ENCODE peak calls at places on chromosomes 1 and 21, in eight cellular contexts. Z is mucosa of descending colon; I is stimulated activated CD4-positive, alpha-beta T cell treated with anti-CD3 and anti-CD28 coated beads, TNF-alpha, amount 100 ng/mL, for 4 hours; N is memory B cell; P is A549; K is activated CD4-positive, alpha-beta T cell treated with anti-CD3 and anti-CD28 coated beads, Interleukin-2, amount 10 ng/mL, durations not matched to agents 7 days and 5 days; C is lung microvascular endothelial cell; H is stimulated activated CD8-positive, alpha-beta memory T cell treated with anti-CD3 and anti-CD28 coated beads, Interleukin-7, amount 100 ng/mL, for 1 hour. B is an unnamed sample.

GRCh38 chr21:25350056-25350455 is 257.2 kb downstream of the MRPL39 start:
- DNase-seq in Z (no peak), I (no peak), N (no peak), P (no peak), K (no peak), C (no peak), H (no peak), B (no peak)

GRCh38 chr1:59750612-59751395 is 63.9 kb upstream of the HOOK1 start:
- DNase-seq in Z (no peak), I (no peak), N (no peak), P (peak), K (no peak), C (peak), H (no peak), B (no peak)

GRCh38 chr21:35005825-35006224 is 43.3 kb downstream of the RUNX1 start:
- DNase-seq in Z (no peak), I (no peak), N (no peak), P (no peak), K (no peak), C (no peak), H (no peak), B (no peak)

GRCh38 chr1:103561612-103562395 is 9.6 kb upstream of the AMY2B start:
- DNase-seq in Z (no peak), I (no peak), N (no peak), P (no peak), K (no peak), C (no peak), H (no peak), B (peak)

GRCh38 chr1:110069302-110070281 is 880 bp downstream of the ALX3 start:
- DNase-seq in Z (no peak), I (no peak), N (no peak), P (no peak), K (no peak), C (no peak), H (no peak), B (no peak)

GRCh38 chr1:107574044-107574443 is 390.9 kb downstream of the VAV3 start:
- DNase-seq in Z (no peak), I (no peak), N (no peak), P (no peak), K (no peak), C (no peak), H (no peak), B (no peak)

GRCh38 chr21:41634858-41635257 is 126.9 kb upstream of the TMPRSS2 start:
- DNase-seq in Z (no peak), I (no peak), N (no peak), P (no peak), K (no peak), C (no peak), H (no peak), B (no peak)

GRCh38 chr21:44354775-44355771 is 1.7 kb downstream of the TRPM2 start:
- DNase-seq in Z (peak), I (no peak), N (no peak), P (no peak), K (peak), C (no peak), H (no peak), B (peak)

GRCh38 chr21:34813266-34813886 is 144.6 kb downstream of the CLIC6 start:
- DNase-seq in Z (no peak), I (no peak), N (no peak), P (peak), K (no peak), C (no peak), H (no peak), B (no peak)

GRCh38 chr1:20426923-20427322 is 59.1 kb downstream of the CAMK2N1 start:
- DNase-seq in Z (no peak), I (no peak), N (no peak), P (peak), K (no peak), C (no peak), H (no peak), B (no peak)

GRCh38 chr1:6083801-6084467 is 38.2 kb downstream of the KCNAB2 start:
- DNase-seq in Z (no peak), I (no peak), N (no peak), P (no peak), K (no peak), C (no peak), H (no peak), B (no peak)

GRCh38 chr1:201724760-201725105 is 104.2 kb upstream of the IPO9 start:
- DNase-seq in Z (no peak), I (no peak), N (no peak), P (no peak), K (no peak), C (peak), H (no peak), B (no peak)

GRCh38 chr1:46364612-46365011 is 24.0 kb downstream of the NSUN4 start:
- DNase-seq in Z (no peak), I (no peak), N (no peak), P (no peak), K (no peak), C (no peak), H (no peak), B (no peak)

GRCh38 chr21:41000838-41001237 is 153.9 kb upstream of the DSCAM start:
- DNase-seq in Z (no peak), I (no peak), N (no peak), P (no peak), K (no peak), C (no peak), H (no peak), B (no peak)

GRCh38 chr1:94384485-94385353 is 33.5 kb upstream of the ABCD3 start:
- DNase-seq in Z (peak), I (no peak), N (no peak), P (peak), K (peak), C (peak), H (no peak), B (no peak)

GRCh38 chr21:27648560-27648959 is 681.7 kb upstream of the ADAMTS5 start:
- DNase-seq in Z (no peak), I (no peak), N (no peak), P (no peak), K (no peak), C (peak), H (no peak), B (no peak)

GRCh38 chr1:228860911-228861829 is 125.9 kb downstream of the RHOU start:
- DNase-seq in Z (peak), I (no peak), N (no peak), P (peak), K (no peak), C (no peak), H (no peak), B (no peak)

GRCh38 chr21:46059195-46059594 is 38.7 kb upstream of the COL6A2 start:
- DNase-seq in Z (no peak), I (no peak), N (no peak), P (no peak), K (no peak), C (no peak), H (no peak), B (no peak)

GRCh38 chr1:232012773-232013386 is 386.3 kb downstream of the DISC1 start:
- DNase-seq in Z (peak), I (no peak), N (no peak), P (no peak), K (no peak), C (peak), H (no peak), B (no peak)

GRCh38 chr1:49408346-49408745 is 615.4 kb downstream of the AGBL4 start:
- DNase-seq in Z (no peak), I (no peak), N (no peak), P (no peak), K (no peak), C (no peak), H (no peak), B (no peak)

GRCh38 chr1:45397285-45397684 is 57.0 kb upstream of the MUTYH start:
- DNase-seq in Z (no peak), I (no peak), N (no peak), P (no peak), K (no peak), C (no peak), H (no peak), B (no peak)

GRCh38 chr1:218347713-218348627 is 2.8 kb downstream of the TGFB2 start:
- DNase-seq in Z (no peak), I (no peak), N (no peak), P (peak), K (no peak), C (peak), H (no peak), B (no peak)

GRCh38 chr1:24427469-24427862 is 11.9 kb downstream of the NIPAL3 start:
- DNase-seq in Z (no peak), I (no peak), N (no peak), P (no peak), K (no peak), C (no peak), H (no peak), B (no peak)

GRCh38 chr1:34740161-34740875 is 14.5 kb upstream of the GJB5 start:
- DNase-seq in Z (no peak), I (no peak), N (no peak), P (no peak), K (no peak), C (no peak), H (no peak), B (no peak)

GRCh38 chr1:77202746-77203145 is 16.5 kb downstream of the PIGK start:
- DNase-seq in Z (no peak), I (no peak), N (no peak), P (no peak), K (no peak), C (no peak), H (no peak), B (no peak)

GRCh38 chr1:153962088-153963029 is 978 bp downstream of the SLC39A1 start:
- DNase-seq in Z (peak), I (no peak), N (no peak), P (peak), K (no peak), C (peak), H (no peak), B (no peak)

GRCh38 chr21:42258150-42258884 is 39.4 kb downstream of the ABCG1 start:
- DNase-seq in Z (peak), I (peak), N (peak), P (peak), K (peak), C (peak), H (peak), B (no peak)

GRCh38 chr1:80542231-80542630 is 1258.5 kb upstream of the ADGRL2 start:
- DNase-seq in Z (no peak), I (no peak), N (no peak), P (no peak), K (no peak), C (no peak), H (no peak), B (no peak)

GRCh38 chr1:156689960-156690672 is 12.9 kb upstream of the NES start:
- DNase-seq in Z (no peak), I (no peak), N (no peak), P (no peak), K (no peak), C (no peak), H (no peak), B (no peak)

GRCh38 chr1:1958071-1958541 is 39.0 kb upstream of the TMEM52 start:
- DNase-seq in Z (no peak), I (no peak), N (no peak), P (no peak), K (no peak), C (no peak), H (no peak), B (no peak)

GRCh38 chr1:164721037-164721496 is 162.1 kb downstream of the PBX1 start:
- DNase-seq in Z (no peak), I (no peak), N (no peak), P (no peak), K (no peak), C (no peak), H (no peak), B (no peak)

GRCh38 chr1:38728176-38728908 is 131.2 kb downstream of the RRAGC start:
- DNase-seq in Z (peak), I (no peak), N (no peak), P (no peak), K (no peak), C (peak), H (no peak), B (no peak)

GRCh38 chr1:9078035-9078948 is 8.9 kb upstream of the SLC2A5 start:
- DNase-seq in Z (no peak), I (no peak), N (no peak), P (peak), K (peak), C (no peak), H (no peak), B (peak)

GRCh38 chr1:93651695-93652094 is 29.9 kb downstream of the BCAR3 start:
- DNase-seq in Z (no peak), I (no peak), N (no peak), P (no peak), K (no peak), C (no peak), H (no peak), B (no peak)

GRCh38 chr1:183279835-183280234 is 93.8 kb downstream of the LAMC2 start:
- DNase-seq in Z (no peak), I (no peak), N (no peak), P (no peak), K (no peak), C (no peak), H (no peak), B (no peak)

GRCh38 chr1:102262994-102263393 is 266.3 kb upstream of the OLFM3 start:
- DNase-seq in Z (no peak), I (no peak), N (no peak), P (no peak), K (no peak), C (no peak), H (no peak), B (no peak)

GRCh38 chr1:54253480-54253879 is 53.5 kb downstream of the MRPL37 start:
- DNase-seq in Z (no peak), I (no peak), N (no peak), P (peak), K (no peak), C (peak), H (no peak), B (no peak)